ENCODE peak calls at places on chromosomes 2 and 18, in four cellular contexts. P, I, X and L are unnamed samples.
A peak's percentile ranks its signal among the peaks of the same experiment; 100 is the strongest.

GRCh38 chr2:151120016-151120415 is 141.6 kb downstream of the RBM43 start:
- DNase-seq in I (no peak), X (no peak), P (no peak), L (no peak)

GRCh38 chr18:68342039-68342659 is 372.8 kb downstream of the TMX3 start:
- DNase-seq in I (no peak), P (no peak), X (no peak), L (no peak)

GRCh38 chr2:182870227-182870626 is 3.8 kb upstream of the FRZB start:
- DNase-seq in I (peak; percentile 44), X (no peak), P (no peak), L (no peak)

GRCh38 chr18:65768379-65768778 is 17.6 kb downstream of the CDH7 start:
- DNase-seq in P (no peak), I (no peak), X (no peak), L (no peak)

GRCh38 chr18:79056827-79057367 is 12.3 kb upstream of the ATP9B start:
- DNase-seq in X (no peak), P (no peak), I (no peak), L (no peak)

GRCh38 chr2:57890462-57890861 is 156.1 kb upstream of the VRK2 start:
- DNase-seq in I (no peak), X (no peak), P (peak; percentile 61), L (no peak)

GRCh38 chr2:30522421-30522820 is 75.4 kb downstream of the LCLAT1 start:
- DNase-seq in X (no peak), P (no peak), I (no peak), L (no peak)

GRCh38 chr2:48504647-48505327 is 25.2 kb upstream of the STON1 start:
- DNase-seq in P (peak; percentile 75), X (peak; percentile 44), I (no peak), L (no peak)

GRCh38 chr2:25314514-25315315 is 27.0 kb downstream of the DNMT3A start:
- DNase-seq in P (peak; percentile 29), X (peak; percentile 53), I (no peak), L (no peak)

GRCh38 chr2:238151628-238152235 is 7.0 kb upstream of the ERFE start:
- DNase-seq in P (no peak), X (no peak), I (no peak), L (no peak)

GRCh38 chr2:39739386-39739785 is 39.7 kb downstream of the THUMPD2 start:
- DNase-seq in X (no peak), I (no peak), P (no peak), L (no peak)

GRCh38 chr2:236366049-236366387 is 101.8 kb upstream of the ASB18 start:
- DNase-seq in I (no peak), P (no peak), X (no peak), L (no peak)

GRCh38 chr2:151289972-151290335 is 486 bp upstream of the NMI start:
- DNase-seq in I (peak; percentile 26), P (peak; percentile 53), X (no peak), L (no peak)

GRCh38 chr18:46754188-46754587 is 2.7 kb downstream of the ST8SIA5 start:
- DNase-seq in I (no peak), P (no peak), X (no peak), L (no peak)

GRCh38 chr2:111900859-111901258 is 2.5 kb downstream of the MERTK start:
- DNase-seq in P (peak; percentile 38), X (peak; percentile 80), I (no peak), L (no peak)

GRCh38 chr2:154484338-154485099 is 214.0 kb upstream of the KCNJ3 start:
- DNase-seq in P (no peak), X (no peak), I (no peak), L (no peak)

GRCh38 chr18:23528580-23529472 is 25.5 kb downstream of the RMC1 start:
- DNase-seq in I (peak; percentile 76), P (peak; percentile 26), X (no peak), L (no peak)

GRCh38 chr18:22983175-22983574 is 50.0 kb downstream of the RBBP8 start:
- DNase-seq in I (no peak), P (peak; percentile 64), X (peak; percentile 68), L (no peak)

GRCh38 chr2:240174496-240174895 is 34.0 kb upstream of the OTOS start:
- DNase-seq in I (no peak), X (no peak), P (no peak), L (no peak)
- H3K4me1 ChIP-seq in I (no peaks in the 10 kb centered on the region), X (no peaks in the 10 kb centered on the region), P (peaks cover 3% of the 10 kb centered on the region), L (no peaks in the 10 kb centered on the region)

GRCh38 chr2:162487816-162488215 is 143.9 kb downstream of the GCA start:
- DNase-seq in P (no peak), I (no peak), X (no peak), L (no peak)
- H3K9me1 ChIP-seq in P (no peaks in the 10 kb centered on the region), I (no peaks in the 10 kb centered on the region), X (no peaks in the 10 kb centered on the region), L (no peaks in the 10 kb centered on the region)

GRCh38 chr2:189581354-189582139 is 961 bp upstream of the SLC40A1 start:
- DNase-seq in I (peak; percentile 78), X (no peak), P (no peak), L (no peak)
- H3K9ac ChIP-seq in I (peak overlapping the region; percentile 86), X (peak overlapping the region; percentile 51), P (peak overlapping the region; percentile 30), L (no peak overlapping the region)

DNA sequence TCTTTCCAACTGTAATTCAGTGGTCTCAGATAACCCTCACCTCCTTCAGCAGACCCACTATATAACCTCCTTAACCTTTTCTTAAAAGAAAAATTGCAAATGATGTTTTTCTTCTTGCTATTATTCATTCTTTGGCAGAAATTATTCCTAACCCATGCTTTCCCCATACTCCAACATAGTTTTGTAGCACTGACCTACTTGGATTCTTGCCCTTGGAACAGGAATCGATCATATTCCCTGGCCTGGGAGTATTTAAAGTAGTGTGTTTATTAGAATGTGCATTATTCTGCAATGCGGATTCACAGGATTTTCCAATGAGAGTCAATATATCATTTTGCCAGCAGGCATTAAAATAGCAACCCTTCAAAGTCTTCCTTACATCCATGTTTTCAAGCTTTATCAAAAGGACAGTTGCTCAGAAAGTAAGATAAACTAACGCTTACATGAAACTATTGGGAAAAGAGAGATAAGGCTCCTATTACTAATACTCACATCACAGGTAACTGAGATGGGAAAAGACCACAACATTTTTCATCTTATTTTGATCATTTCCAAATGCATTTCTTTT is 37.4 kb downstream of the CHN1 start:
- DNase-seq in X (no peak), I (no peak), P (no peak), L (no peak)
- H3K4me1 ChIP-seq in X (peaks cover 30% of the 10 kb centered on the region), I (no peaks in the 10 kb centered on the region), P (peaks cover 9% of the 10 kb centered on the region), L (peaks cover 15% of the 10 kb centered on the region)

DNA sequence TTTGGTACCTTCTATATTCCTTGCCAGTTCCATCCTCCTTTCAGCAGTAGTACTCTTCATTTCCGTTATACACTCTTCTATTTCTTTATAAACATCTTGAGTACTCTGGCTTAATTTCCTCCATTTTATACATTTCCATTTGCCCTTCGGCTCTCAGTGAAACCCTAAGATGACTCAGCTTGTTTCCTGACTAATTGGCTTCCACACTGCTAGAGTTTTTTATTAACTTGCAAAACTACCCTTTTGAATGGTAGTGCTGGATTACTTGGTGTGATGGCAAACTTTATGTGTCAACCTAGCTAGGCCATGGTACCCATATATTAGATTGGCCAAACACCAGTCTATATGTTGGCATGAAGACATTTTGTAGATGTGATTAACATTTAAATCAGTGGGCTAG is 220.0 kb downstream of the CDCA7 start:
- DNase-seq in X (peak; percentile 39), I (no peak), P (peak; percentile 52), L (no peak)
- H3K9me1 ChIP-seq in X (no peaks in the 10 kb centered on the region), I (no peaks in the 10 kb centered on the region), P (no peaks in the 10 kb centered on the region), L (no peaks in the 10 kb centered on the region)

GRCh38 chr2:9258953-9259399 is 52.4 kb downstream of the ASAP2 start:
- DNase-seq in X (peak; percentile 68), P (no peak), I (no peak), L (no peak)
- H3K9ac ChIP-seq in X (peak overlapping the region; percentile 32), P (peak overlapping the region; percentile 48), I (no peak overlapping the region), L (no peak overlapping the region)

GRCh38 chr2:54526226-54526879 is 70.2 kb downstream of the SPTBN1 start:
- DNase-seq in P (no peak), I (no peak), X (no peak), L (no peak)

GRCh38 chr2:54522624-54523281 is 66.6 kb downstream of the SPTBN1 start:
- DNase-seq in I (peak; percentile 75), X (peak; percentile 44), P (peak; percentile 59), L (peak; percentile 46)

GRCh38 chr2:54525321-54525720 is 69.2 kb downstream of the SPTBN1 start:
- DNase-seq in X (no peak), I (no peak), P (no peak), L (no peak)

GRCh38 chr2:54523336-54523959 is 67.3 kb downstream of the SPTBN1 start:
- DNase-seq in X (no peak), P (no peak), I (no peak), L (no peak)

DNA sequence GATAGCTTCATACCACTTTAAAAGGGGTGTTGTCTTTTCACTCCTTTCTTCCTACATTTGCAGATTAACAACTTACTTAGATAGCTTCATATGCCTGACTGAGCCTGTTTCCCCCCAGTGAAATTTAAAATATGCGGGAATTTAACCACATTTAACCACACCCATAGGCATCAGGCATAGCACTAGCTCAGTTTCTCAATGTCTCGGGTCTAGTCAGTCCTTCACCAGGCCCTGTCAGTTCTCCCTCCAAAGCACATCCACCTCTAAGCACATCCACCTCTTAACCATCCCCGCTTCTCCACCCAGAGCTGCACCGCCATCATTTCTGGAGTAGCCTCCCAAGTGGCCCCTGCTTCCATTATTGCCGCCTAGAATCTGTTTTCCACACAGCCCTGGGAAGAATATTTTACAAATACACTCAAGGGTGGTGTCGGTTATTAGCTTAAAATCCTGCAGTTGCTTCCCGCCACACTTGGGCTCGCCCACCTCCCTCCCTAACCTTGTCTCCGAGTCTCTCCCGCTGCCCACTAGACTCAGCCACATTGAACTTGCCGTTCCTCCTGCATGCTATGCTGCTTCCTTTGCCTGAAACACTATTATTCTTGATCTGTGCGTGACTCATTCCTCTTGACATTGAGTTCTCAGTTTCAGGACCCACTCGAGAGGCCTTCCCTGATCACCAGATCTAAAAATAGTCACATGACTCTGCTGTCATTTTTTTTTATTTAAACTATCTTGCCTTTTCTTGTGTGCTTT is 68.3 kb downstream of the SPTBN1 start:
- DNase-seq in X (peak; percentile 61), I (no peak), P (peak; percentile 83), L (peak; percentile 42)
- H3K4me1 ChIP-seq in X (peaks cover 10% of the 10 kb centered on the region), I (peaks cover 6% of the 10 kb centered on the region), P (peaks cover 12% of the 10 kb centered on the region), L (peaks cover 16% of the 10 kb centered on the region)

GRCh38 chr18:50886914-50887313 is 8.0 kb downstream of the ME2 start:
- DNase-seq in P (no peak), I (no peak), X (no peak), L (no peak)
- H3K9me1 ChIP-seq in P (peaks cover 2% of the 10 kb centered on the region), I (no peaks in the 10 kb centered on the region), X (no peaks in the 10 kb centered on the region), L (no peaks in the 10 kb centered on the region)

DNA sequence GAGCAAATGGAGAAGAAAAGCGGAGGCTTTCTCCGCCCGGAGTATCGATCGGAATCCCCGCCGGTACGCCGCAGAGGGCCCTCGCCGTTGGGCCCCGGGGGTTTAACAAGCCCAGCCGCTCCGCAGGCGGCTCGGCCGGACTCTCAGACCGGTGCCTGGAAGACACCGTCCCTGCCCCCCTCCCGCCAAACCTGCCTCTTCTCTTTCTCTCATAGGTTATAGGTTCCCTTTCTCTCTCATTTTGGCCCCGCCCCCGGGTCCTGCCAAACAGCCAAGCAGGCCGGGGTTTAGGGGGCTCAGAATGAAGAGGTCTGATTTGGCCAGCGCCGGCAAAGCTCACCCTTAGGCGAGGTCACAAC is 4.4 kb downstream of the ONECUT2 start:
- DNase-seq in I (no peak), X (no peak), P (no peak), L (no peak)
- H3K9ac ChIP-seq in I (no peak overlapping the region), X (no peak overlapping the region), P (no peak overlapping the region), L (no peak overlapping the region)

GRCh38 chr2:196601430-196602306 is 37.8 kb upstream of the CCDC150 start:
- DNase-seq in P (peak; percentile 97), I (peak; percentile 34), X (peak; percentile 88), L (peak; percentile 13)
- H3K4me1 ChIP-seq in P (peaks cover 5% of the 10 kb centered on the region), I (peaks cover 8% of the 10 kb centered on the region), X (peaks cover 25% of the 10 kb centered on the region), L (peaks cover 3% of the 10 kb centered on the region)